ENCODE peak calls at places on chromosomes 4 and X, in five cellular contexts. M is T-helper 2 cell, Y is HCEC 1CT, H is GM03348, Z is A673. L is an unnamed sample.

GRCh38 chr4:9800878-9801277 is 19.4 kb downstream of the DRD5 start:
- DNase-seq in H (no peak), M (no peak), Y (no peak), Z (no peak), L (no peak)

GRCh38 chrX:12153741-12154140 is 15.5 kb downstream of the FRMPD4 start:
- DNase-seq in Y (no peak), M (no peak), Z (no peak), H (no peak), L (no peak)

GRCh38 chrX:23434356-23434884 is 99.8 kb downstream of the PTCHD1 start:
- DNase-seq in Y (no peak), M (no peak), Z (no peak), H (peak), L (peak)

GRCh38 chr4:5572114-5572513 is 136.2 kb downstream of the EVC2 start:
- DNase-seq in Y (no peak), H (peak), M (no peak), Z (no peak), L (no peak)

GRCh38 chrX:130009658-130010223 is 27.3 kb downstream of the BCORL1 start:
- DNase-seq in M (no peak), Z (no peak), Y (no peak), H (no peak), L (no peak)

GRCh38 chrX:41145920-41146608 is 60.8 kb downstream of the USP9X start:
- DNase-seq in H (peak), M (peak), Z (peak), Y (peak), L (no peak)

GRCh38 chr4:6324999-6325790 is 55.5 kb downstream of the WFS1 start:
- DNase-seq in Y (no peak), Z (peak), H (peak), M (no peak), L (no peak)

GRCh38 chr4:153115322-153116100 is 88.7 kb upstream of the TRIM2 start:
- DNase-seq in Y (peak), H (peak), M (peak), Z (peak), L (peak)

GRCh38 chr4:168309781-168310180 is 8.8 kb downstream of the DDX60 start:
- DNase-seq in M (no peak), H (no peak), Z (peak), Y (no peak), L (peak)

GRCh38 chr4:161554372-161554990 is 609.3 kb downstream of the FSTL5 start:
- DNase-seq in H (no peak), Z (peak), Y (peak), M (no peak), L (no peak)

GRCh38 chrX:101659601-101660063 is at the start of gene ARMCX2:
- DNase-seq in Y (peak), Z (peak), M (peak), H (peak), L (peak)